ENCODE peak calls at places on chromosomes 4 and X, in four cellular contexts. One of them, this sample, is unnamed. For H3K27me3 and H3K36me3, the result is how much of the 10 kb centered on the place peaks cover.

GRCh38 chr4:143609492-143609891 is 91.0 kb downstream of the FREM3 start:
- DNase-seq in CD4-positive, alpha-beta memory T cell: no peak
- DNase-seq in pancreas: no peak
- DNase-seq in SJCRH30: no peak
- DNase-seq in this sample: no peak

GRCh38 chrX:43629229-43629628 is 26.9 kb upstream of the MAOA start:
- DNase-seq in SJCRH30: no peak
- DNase-seq in pancreas: no peak
- DNase-seq in CD4-positive, alpha-beta memory T cell: no peak
- DNase-seq in this sample: no peak

GRCh38 chrX:129791961-129792570 is 12.3 kb downstream of the SASH3 start:
- DNase-seq in SJCRH30: no peak
- DNase-seq in pancreas: no peak
- DNase-seq in CD4-positive, alpha-beta memory T cell: no peak
- DNase-seq in this sample: no peak

GRCh38 chr4:101835121-101835904 is 44.8 kb downstream of the BANK1 start:
- DNase-seq in CD4-positive, alpha-beta memory T cell: no peak
- DNase-seq in pancreas: no peak
- DNase-seq in SJCRH30: peak
- DNase-seq in this sample: peak

GRCh38 chr4:187128226-187128625 is 404.6 kb upstream of the FAT1 start:
- DNase-seq in SJCRH30: peak
- DNase-seq in pancreas: no peak
- DNase-seq in CD4-positive, alpha-beta memory T cell: no peak
- DNase-seq in this sample: no peak

GRCh38 chr4:175034986-175035705 is 117.0 kb downstream of the ADAM29 start:
- DNase-seq in CD4-positive, alpha-beta memory T cell: no peak
- DNase-seq in SJCRH30: no peak
- DNase-seq in pancreas: no peak
- DNase-seq in this sample: no peak

GRCh38 chr4:126798214-126798613 is 834.5 kb upstream of the INTU start:
- DNase-seq in pancreas: no peak
- DNase-seq in CD4-positive, alpha-beta memory T cell: no peak
- DNase-seq in SJCRH30: no peak
- DNase-seq in this sample: no peak

GRCh38 chr4:84944952-84945351 is 21.5 kb downstream of the WDFY3 start:
- DNase-seq in CD4-positive, alpha-beta memory T cell: no peak
- DNase-seq in SJCRH30: no peak
- DNase-seq in pancreas: no peak
- DNase-seq in this sample: no peak

GRCh38 chrX:40996886-40997530 is 88.2 kb upstream of the USP9X start:
- DNase-seq in CD4-positive, alpha-beta memory T cell: no peak
- DNase-seq in pancreas: no peak
- DNase-seq in SJCRH30: peak
- DNase-seq in this sample: peak

GRCh38 chr4:12979797-12980196 is 504.3 kb downstream of the RAB28 start:
- DNase-seq in pancreas: no peak
- DNase-seq in CD4-positive, alpha-beta memory T cell: no peak
- DNase-seq in SJCRH30: no peak
- DNase-seq in this sample: no peak

GRCh38 chrX:108223606-108224005 is 132.0 kb downstream of the ATG4A start:
- DNase-seq in pancreas: no peak
- DNase-seq in SJCRH30: no peak
- DNase-seq in CD4-positive, alpha-beta memory T cell: no peak
- DNase-seq in this sample: no peak

GRCh38 chr4:93710101-93710846 is 118.3 kb upstream of the ATOH1 start:
- DNase-seq in pancreas: no peak
- DNase-seq in SJCRH30: peak
- DNase-seq in CD4-positive, alpha-beta memory T cell: no peak
- DNase-seq in this sample: peak

GRCh38 chr4:47704693-47705325 is 133.1 kb downstream of the CORIN start:
- DNase-seq in SJCRH30: peak
- DNase-seq in pancreas: peak
- DNase-seq in CD4-positive, alpha-beta memory T cell: no peak
- DNase-seq in this sample: peak

GRCh38 chr4:54146139-54146538 is 46.2 kb downstream of the GSX2 start:
- DNase-seq in SJCRH30: no peak
- DNase-seq in pancreas: no peak
- DNase-seq in CD4-positive, alpha-beta memory T cell: no peak
- DNase-seq in this sample: no peak

GRCh38 chr4:71113294-71113693 is 119.8 kb downstream of the DCK start:
- DNase-seq in pancreas: no peak
- DNase-seq in CD4-positive, alpha-beta memory T cell: no peak
- DNase-seq in SJCRH30: no peak
- DNase-seq in this sample: peak

GRCh38 chrX:68139791-68140190 is 293.5 kb downstream of the OPHN1 start:
- DNase-seq in SJCRH30: no peak
- DNase-seq in CD4-positive, alpha-beta memory T cell: no peak
- DNase-seq in pancreas: no peak
- DNase-seq in this sample: no peak

GRCh38 chrX:134377537-134377936 is 82.4 kb upstream of the HPRT1 start:
- DNase-seq in pancreas: no peak
- DNase-seq in SJCRH30: peak
- DNase-seq in CD4-positive, alpha-beta memory T cell: peak
- DNase-seq in this sample: no peak

GRCh38 chr4:182776376-182777058 is 140.7 kb downstream of the DCTD start:
- DNase-seq in pancreas: no peak
- DNase-seq in SJCRH30: no peak
- DNase-seq in CD4-positive, alpha-beta memory T cell: no peak
- DNase-seq in this sample: no peak

GRCh38 chrX:129983575-129984131 is 1.2 kb downstream of the BCORL1 start:
- DNase-seq in CD4-positive, alpha-beta memory T cell: peak
- DNase-seq in pancreas: peak
- DNase-seq in SJCRH30: peak
- DNase-seq in this sample: peak

GRCh38 chrX:15947648-15948317 is 93.2 kb upstream of the AP1S2 start:
- DNase-seq in CD4-positive, alpha-beta memory T cell: no peak
- DNase-seq in SJCRH30: peak
- DNase-seq in pancreas: no peak
- DNase-seq in this sample: peak

GRCh38 chr4:140188975-140189374 is 35.0 kb upstream of the MAML3 start:
- DNase-seq in SJCRH30: no peak
- DNase-seq in CD4-positive, alpha-beta memory T cell: no peak
- DNase-seq in pancreas: no peak
- DNase-seq in this sample: no peak

GRCh38 chr4:119227690-119228089 is 15.2 kb downstream of the USP53 start:
- DNase-seq in CD4-positive, alpha-beta memory T cell: no peak
- DNase-seq in pancreas: no peak
- DNase-seq in SJCRH30: no peak
- DNase-seq in this sample: no peak

GRCh38 chr4:76948441-76949292 is 885 bp upstream of the SEPTIN11 start:
- DNase-seq in SJCRH30: peak
- DNase-seq in CD4-positive, alpha-beta memory T cell: peak
- DNase-seq in pancreas: peak
- DNase-seq in this sample: peak
- H3K4me3 ChIP-seq in SJCRH30: peak
- H3K4me3 ChIP-seq in CD4-positive, alpha-beta memory T cell: peak
- H3K4me3 ChIP-seq in pancreas: peak
- H3K4me3 ChIP-seq in this sample: peak

DNA sequence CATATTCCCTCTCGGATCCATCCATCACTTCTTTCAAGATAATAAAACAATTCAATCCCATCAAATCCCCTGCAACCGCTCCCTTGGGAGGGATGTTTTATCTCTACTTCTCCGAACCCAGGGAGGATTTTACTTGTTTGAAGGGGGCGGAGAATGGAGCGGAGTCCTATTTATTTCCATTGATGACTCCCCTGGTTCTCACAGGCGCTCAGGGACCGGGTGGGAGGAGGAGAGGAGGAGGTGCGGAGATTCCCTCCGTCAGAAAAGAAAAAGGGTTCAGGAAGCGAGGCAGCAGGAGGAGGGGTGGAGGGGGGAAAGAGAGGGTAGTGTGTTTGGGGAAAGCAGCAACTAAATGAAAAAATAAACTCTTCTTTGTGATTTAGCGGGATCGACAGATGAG is 2.1 kb downstream of the NDNF start:
- DNase-seq in CD4-positive, alpha-beta memory T cell: no peak
- DNase-seq in pancreas: no peak
- DNase-seq in SJCRH30: peak
- DNase-seq in this sample: peak
- H3K27me3 ChIP-seq in CD4-positive, alpha-beta memory T cell: under half
- H3K27me3 ChIP-seq in pancreas: under half
- H3K27me3 ChIP-seq in SJCRH30: under half
- H3K27me3 ChIP-seq in this sample: under half

DNA sequence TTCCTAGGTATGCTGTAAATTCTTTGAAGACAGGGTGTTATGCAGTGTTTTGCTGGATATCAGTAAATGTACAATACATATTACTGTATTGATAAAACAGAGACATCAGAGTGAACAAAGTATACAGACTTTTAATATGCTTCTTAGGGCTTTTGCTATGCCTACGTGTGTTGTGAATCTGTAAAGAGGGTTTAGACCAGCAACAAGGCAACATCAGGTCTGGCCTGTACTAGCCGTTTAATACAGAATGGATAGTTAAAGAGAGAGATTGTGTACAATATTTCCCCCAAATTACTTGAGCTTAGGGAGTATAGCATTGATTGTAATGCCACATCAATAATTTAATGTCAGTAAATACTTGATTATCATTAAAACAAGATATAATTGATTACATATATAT is 75.2 kb downstream of the PAQR3 start:
- DNase-seq in pancreas: no peak
- DNase-seq in SJCRH30: no peak
- DNase-seq in CD4-positive, alpha-beta memory T cell: no peak
- DNase-seq in this sample: no peak
- H3K36me3 ChIP-seq in pancreas: under half
- H3K36me3 ChIP-seq in SJCRH30: under half
- H3K36me3 ChIP-seq in CD4-positive, alpha-beta memory T cell: under half
- H3K36me3 ChIP-seq in this sample: under half

DNA sequence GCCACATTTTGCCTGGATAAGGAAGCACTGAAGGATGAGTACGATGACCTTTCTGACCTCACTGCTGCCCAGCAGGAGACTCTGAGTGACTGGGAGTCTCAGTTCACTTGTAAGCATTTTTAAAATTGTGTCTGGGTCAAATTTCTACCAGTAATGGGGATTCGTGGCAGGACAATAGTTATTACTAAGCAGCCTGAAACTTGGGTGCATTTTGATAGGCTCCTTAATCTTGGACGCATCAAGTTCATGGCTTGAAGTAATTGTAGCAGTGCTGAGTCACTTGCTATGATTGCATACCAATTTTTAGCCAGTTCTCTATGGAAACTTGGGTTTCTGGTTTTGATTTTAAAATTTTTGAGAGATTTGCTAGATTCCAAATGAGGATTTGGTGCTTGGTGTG is 4.3 kb downstream of the PGRMC1 start:
- DNase-seq in SJCRH30: no peak
- DNase-seq in pancreas: no peak
- DNase-seq in CD4-positive, alpha-beta memory T cell: no peak
- DNase-seq in this sample: no peak
- H3K4me3 ChIP-seq in SJCRH30: no peak
- H3K4me3 ChIP-seq in pancreas: no peak
- H3K4me3 ChIP-seq in CD4-positive, alpha-beta memory T cell: no peak
- H3K4me3 ChIP-seq in this sample: no peak

GRCh38 chr4:57491388-57491787 is 381.2 kb upstream of the IGFBP7 start:
- DNase-seq in CD4-positive, alpha-beta memory T cell: no peak
- DNase-seq in SJCRH30: no peak
- DNase-seq in pancreas: no peak
- DNase-seq in this sample: no peak
- H3K27me3 ChIP-seq in CD4-positive, alpha-beta memory T cell: under half
- H3K27me3 ChIP-seq in SJCRH30: under half
- H3K27me3 ChIP-seq in pancreas: under half
- H3K27me3 ChIP-seq in this sample: under half

GRCh38 chrX:48700246-48700645 is 3.7 kb downstream of the SUV39H1 start:
- DNase-seq in CD4-positive, alpha-beta memory T cell: no peak
- DNase-seq in pancreas: no peak
- DNase-seq in SJCRH30: no peak
- DNase-seq in this sample: peak
- H3K36me3 ChIP-seq in CD4-positive, alpha-beta memory T cell: under half
- H3K36me3 ChIP-seq in pancreas: under half
- H3K36me3 ChIP-seq in SJCRH30: under half
- H3K36me3 ChIP-seq in this sample: under half

DNA sequence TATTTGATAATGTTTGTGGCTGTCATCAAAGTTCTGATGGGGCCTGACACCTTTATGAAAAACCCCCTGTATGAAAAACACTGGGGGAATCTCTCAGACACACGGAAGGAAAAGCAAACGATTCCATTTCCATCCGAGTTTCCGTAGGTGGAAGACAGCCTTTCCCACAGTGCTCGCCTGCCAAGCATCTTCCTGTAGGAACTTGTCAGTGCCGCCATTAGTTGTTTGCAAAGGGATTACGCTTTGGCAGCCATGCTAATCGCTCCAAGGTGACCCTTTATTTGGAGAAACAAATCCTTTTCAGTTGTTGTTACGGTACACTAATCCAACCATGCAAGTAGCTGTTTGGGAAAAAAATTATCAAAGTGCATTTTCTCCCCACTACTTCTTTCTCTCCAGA is 44.4 kb upstream of the STOX2 start:
- DNase-seq in pancreas: no peak
- DNase-seq in SJCRH30: peak
- DNase-seq in CD4-positive, alpha-beta memory T cell: no peak
- DNase-seq in this sample: no peak
- H3K4me3 ChIP-seq in pancreas: no peak
- H3K4me3 ChIP-seq in SJCRH30: peak
- H3K4me3 ChIP-seq in CD4-positive, alpha-beta memory T cell: no peak
- H3K4me3 ChIP-seq in this sample: no peak

This sample was measured in H7.